ENCODE peak calls at places on chromosomes 7 and 10, in seven cellular contexts. One of them, this sample, is unnamed.
A peak's percentile ranks its signal among the peaks of the same experiment; 100 is the strongest.

GRCh38 chr7:86926732-86927131 is 132.7 kb downstream of the ELAPOR2 start:
- DNase-seq in left lung: no peak
- DNase-seq in CD8-positive, alpha-beta T cell: no peak
- DNase-seq in HFF-Myc: no peak
- DNase-seq in GM13976: peak; percentile 11
- DNase-seq in fibroblast of mammary gland: peak; percentile 71
- DNase-seq in tibial nerve: peak; percentile 56
- DNase-seq in this sample: peak; percentile 8

GRCh38 chr10:132836832-132837540 is 51.0 kb upstream of the NKX6-2 start:
- DNase-seq in left lung: no peak
- DNase-seq in CD8-positive, alpha-beta T cell: peak; percentile 9
- DNase-seq in HFF-Myc: no peak
- DNase-seq in GM13976: peak; percentile 89
- DNase-seq in fibroblast of mammary gland: peak; percentile 23
- DNase-seq in tibial nerve: no peak
- DNase-seq in this sample: peak; percentile 59

GRCh38 chr7:105877736-105878135 is 1.3 kb upstream of the ATXN7L1 start:
- DNase-seq in left lung: no peak
- DNase-seq in CD8-positive, alpha-beta T cell: no peak
- DNase-seq in HFF-Myc: no peak
- DNase-seq in GM13976: no peak
- DNase-seq in fibroblast of mammary gland: peak; percentile 22
- DNase-seq in tibial nerve: no peak
- DNase-seq in this sample: no peak

GRCh38 chr7:32479574-32480200 is 10.5 kb downstream of the LSM5 start:
- DNase-seq in left lung: no peak
- DNase-seq in CD8-positive, alpha-beta T cell: no peak
- DNase-seq in HFF-Myc: no peak
- DNase-seq in GM13976: peak; percentile 52
- DNase-seq in fibroblast of mammary gland: peak; percentile 66
- DNase-seq in tibial nerve: no peak
- DNase-seq in this sample: no peak

GRCh38 chr10:58952162-58952561 is 224.3 kb upstream of the PHYHIPL start:
- DNase-seq in left lung: no peak
- DNase-seq in CD8-positive, alpha-beta T cell: no peak
- DNase-seq in HFF-Myc: peak; percentile 3
- DNase-seq in GM13976: no peak
- DNase-seq in fibroblast of mammary gland: peak; percentile 65
- DNase-seq in tibial nerve: peak; percentile 33
- DNase-seq in this sample: no peak

GRCh38 chr10:83012866-83013265 is 1126.4 kb upstream of the GHITM start:
- DNase-seq in left lung: no peak
- DNase-seq in CD8-positive, alpha-beta T cell: no peak
- DNase-seq in HFF-Myc: peak; percentile 11
- DNase-seq in GM13976: no peak
- DNase-seq in fibroblast of mammary gland: no peak
- DNase-seq in tibial nerve: no peak
- DNase-seq in this sample: no peak

GRCh38 chr10:100654835-100655759 is 90.3 kb upstream of the PAX2 start:
- DNase-seq in left lung: no peak
- DNase-seq in CD8-positive, alpha-beta T cell: no peak
- DNase-seq in HFF-Myc: no peak
- DNase-seq in GM13976: no peak
- DNase-seq in fibroblast of mammary gland: no peak
- DNase-seq in tibial nerve: no peak
- DNase-seq in this sample: no peak

GRCh38 chr10:82691211-82691610 is 816.2 kb downstream of the NRG3 start:
- DNase-seq in left lung: no peak
- DNase-seq in CD8-positive, alpha-beta T cell: no peak
- DNase-seq in HFF-Myc: no peak
- DNase-seq in GM13976: no peak
- DNase-seq in fibroblast of mammary gland: no peak
- DNase-seq in tibial nerve: no peak
- DNase-seq in this sample: no peak

GRCh38 chr7:150851497-150852370 is 583 bp upstream of the AOC1 start:
- DNase-seq in left lung: no peak
- DNase-seq in CD8-positive, alpha-beta T cell: no peak
- DNase-seq in HFF-Myc: no peak
- DNase-seq in GM13976: no peak
- DNase-seq in fibroblast of mammary gland: no peak
- DNase-seq in tibial nerve: no peak
- DNase-seq in this sample: no peak

GRCh38 chr7:16961650-16962049 is 79.9 kb upstream of the AGR3 start:
- DNase-seq in left lung: no peak
- DNase-seq in CD8-positive, alpha-beta T cell: no peak
- DNase-seq in HFF-Myc: peak; percentile 25
- DNase-seq in GM13976: no peak
- DNase-seq in fibroblast of mammary gland: peak; percentile 49
- DNase-seq in tibial nerve: no peak
- DNase-seq in this sample: no peak

GRCh38 chr10:121559321-121559720 is 38.9 kb downstream of the FGFR2 start:
- DNase-seq in left lung: no peak
- DNase-seq in CD8-positive, alpha-beta T cell: no peak
- DNase-seq in HFF-Myc: no peak
- DNase-seq in GM13976: no peak
- DNase-seq in fibroblast of mammary gland: no peak
- DNase-seq in tibial nerve: no peak
- DNase-seq in this sample: no peak

GRCh38 chr7:109635374-109635773 is 1065.7 kb downstream of the DNAJB9 start:
- DNase-seq in left lung: no peak
- DNase-seq in CD8-positive, alpha-beta T cell: no peak
- DNase-seq in HFF-Myc: no peak
- DNase-seq in GM13976: no peak
- DNase-seq in fibroblast of mammary gland: no peak
- DNase-seq in tibial nerve: no peak
- DNase-seq in this sample: no peak

GRCh38 chr7:112594397-112594796 is 113.6 kb downstream of the LSMEM1 start:
- DNase-seq in left lung: no peak
- DNase-seq in CD8-positive, alpha-beta T cell: no peak
- DNase-seq in HFF-Myc: peak; percentile 93
- DNase-seq in GM13976: no peak
- DNase-seq in fibroblast of mammary gland: peak; percentile 78
- DNase-seq in tibial nerve: no peak
- DNase-seq in this sample: no peak

GRCh38 chr10:7090529-7090928 is 320.3 kb downstream of the SFMBT2 start:
- DNase-seq in left lung: no peak
- DNase-seq in CD8-positive, alpha-beta T cell: no peak
- DNase-seq in HFF-Myc: no peak
- DNase-seq in GM13976: no peak
- DNase-seq in fibroblast of mammary gland: peak; percentile 15
- DNase-seq in tibial nerve: peak; percentile 19
- DNase-seq in this sample: no peak

GRCh38 chr7:127504715-127505114 is 80.7 kb downstream of the GCC1 start:
- DNase-seq in left lung: no peak
- DNase-seq in CD8-positive, alpha-beta T cell: peak; percentile 3
- DNase-seq in HFF-Myc: no peak
- DNase-seq in GM13976: peak; percentile 22
- DNase-seq in fibroblast of mammary gland: peak; percentile 23
- DNase-seq in tibial nerve: no peak
- DNase-seq in this sample: no peak

GRCh38 chr7:116258734-116259133 is 48.4 kb downstream of the TES start:
- DNase-seq in left lung: no peak
- DNase-seq in CD8-positive, alpha-beta T cell: no peak
- DNase-seq in HFF-Myc: no peak
- DNase-seq in GM13976: peak; percentile 30
- DNase-seq in fibroblast of mammary gland: peak; percentile 77
- DNase-seq in tibial nerve: no peak
- DNase-seq in this sample: no peak

GRCh38 chr7:94056796-94057207 is 52.6 kb upstream of the BET1 start:
- DNase-seq in left lung: no peak
- DNase-seq in CD8-positive, alpha-beta T cell: no peak
- DNase-seq in HFF-Myc: no peak
- DNase-seq in GM13976: no peak
- DNase-seq in fibroblast of mammary gland: peak; percentile 96
- DNase-seq in tibial nerve: no peak
- DNase-seq in this sample: no peak

GRCh38 chr7:16711730-16712129 is 41.8 kb upstream of the TSPAN13 start:
- DNase-seq in left lung: no peak
- DNase-seq in CD8-positive, alpha-beta T cell: no peak
- DNase-seq in HFF-Myc: no peak
- DNase-seq in GM13976: no peak
- DNase-seq in fibroblast of mammary gland: peak; percentile 73
- DNase-seq in tibial nerve: no peak
- DNase-seq in this sample: no peak

GRCh38 chr10:90226526-90226925 is 525.1 kb downstream of the KIF20B start:
- DNase-seq in left lung: no peak
- DNase-seq in CD8-positive, alpha-beta T cell: no peak
- DNase-seq in HFF-Myc: no peak
- DNase-seq in GM13976: no peak
- DNase-seq in fibroblast of mammary gland: no peak
- DNase-seq in tibial nerve: no peak
- DNase-seq in this sample: no peak

GRCh38 chr10:109977382-109977806 is 30.4 kb upstream of the ADD3 start:
- DNase-seq in left lung: no peak
- DNase-seq in CD8-positive, alpha-beta T cell: no peak
- DNase-seq in HFF-Myc: no peak
- DNase-seq in GM13976: no peak
- DNase-seq in fibroblast of mammary gland: no peak
- DNase-seq in tibial nerve: no peak
- DNase-seq in this sample: no peak

GRCh38 chr10:104122273-104123107 is 519 bp downstream of the SFR1 start:
- DNase-seq in left lung: no peak
- DNase-seq in CD8-positive, alpha-beta T cell: no peak
- DNase-seq in HFF-Myc: no peak
- DNase-seq in GM13976: peak; percentile 14
- DNase-seq in fibroblast of mammary gland: no peak
- DNase-seq in tibial nerve: peak; percentile 29
- DNase-seq in this sample: no peak

GRCh38 chr7:24476227-24476626 is 97.0 kb upstream of the PALS2 start:
- DNase-seq in left lung: no peak
- DNase-seq in CD8-positive, alpha-beta T cell: no peak
- DNase-seq in HFF-Myc: no peak
- DNase-seq in GM13976: no peak
- DNase-seq in fibroblast of mammary gland: no peak
- DNase-seq in tibial nerve: no peak
- DNase-seq in this sample: no peak

GRCh38 chr7:116525913-116526857 is 1.3 kb downstream of the CAV1 start:
- DNase-seq in left lung: peak; percentile 83
- DNase-seq in CD8-positive, alpha-beta T cell: peak; percentile 44
- DNase-seq in HFF-Myc: no peak
- DNase-seq in GM13976: peak; percentile 94
- DNase-seq in fibroblast of mammary gland: peak; percentile 81
- DNase-seq in tibial nerve: peak; percentile 57
- DNase-seq in this sample: peak; percentile 28

GRCh38 chr10:30854656-30855055 is 177.0 kb downstream of the ZNF438 start:
- DNase-seq in left lung: no peak
- DNase-seq in CD8-positive, alpha-beta T cell: no peak
- DNase-seq in HFF-Myc: no peak
- DNase-seq in GM13976: no peak
- DNase-seq in fibroblast of mammary gland: no peak
- DNase-seq in tibial nerve: no peak
- DNase-seq in this sample: no peak
- TF ChIP-seq CTCF in left lung: no peak
- TF ChIP-seq CTCF in CD8-positive, alpha-beta T cell: no peak
- TF ChIP-seq CTCF in HFF-Myc: no peak
- TF ChIP-seq CTCF in GM13976: no peak
- TF ChIP-seq CTCF in fibroblast of mammary gland: no peak
- TF ChIP-seq CTCF in tibial nerve: no peak
- TF ChIP-seq CTCF in this sample: no peak

DNA sequence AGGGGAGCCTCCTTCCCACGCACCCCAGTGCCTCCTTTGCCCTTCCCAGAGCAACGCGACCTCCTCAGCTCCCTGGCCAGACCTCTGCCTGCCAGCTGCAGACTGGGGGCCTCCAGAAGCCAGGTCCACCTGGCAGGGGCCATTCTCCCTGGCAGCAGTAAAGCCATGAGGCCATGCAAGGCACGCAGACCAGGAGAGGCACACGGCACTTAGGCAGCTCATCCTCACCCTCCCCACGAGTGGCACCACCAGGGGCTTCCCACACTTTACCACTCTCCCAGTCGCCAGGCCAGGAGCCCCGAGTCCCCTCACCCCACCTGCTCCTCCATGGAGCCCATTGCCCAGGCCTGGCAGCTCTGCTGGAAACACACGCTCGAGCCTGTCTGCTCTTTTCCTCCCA is 85.4 kb downstream of the PROSER2 start:
- DNase-seq in left lung: no peak
- DNase-seq in CD8-positive, alpha-beta T cell: no peak
- DNase-seq in HFF-Myc: no peak
- DNase-seq in GM13976: no peak
- DNase-seq in fibroblast of mammary gland: no peak
- DNase-seq in tibial nerve: no peak
- DNase-seq in this sample: no peak
- TF ChIP-seq CTCF in left lung: no peak
- TF ChIP-seq CTCF in CD8-positive, alpha-beta T cell: no peak
- TF ChIP-seq CTCF in HFF-Myc: no peak
- TF ChIP-seq CTCF in GM13976: no peak
- TF ChIP-seq CTCF in fibroblast of mammary gland: no peak
- TF ChIP-seq CTCF in tibial nerve: no peak
- TF ChIP-seq CTCF in this sample: no peak

DNA sequence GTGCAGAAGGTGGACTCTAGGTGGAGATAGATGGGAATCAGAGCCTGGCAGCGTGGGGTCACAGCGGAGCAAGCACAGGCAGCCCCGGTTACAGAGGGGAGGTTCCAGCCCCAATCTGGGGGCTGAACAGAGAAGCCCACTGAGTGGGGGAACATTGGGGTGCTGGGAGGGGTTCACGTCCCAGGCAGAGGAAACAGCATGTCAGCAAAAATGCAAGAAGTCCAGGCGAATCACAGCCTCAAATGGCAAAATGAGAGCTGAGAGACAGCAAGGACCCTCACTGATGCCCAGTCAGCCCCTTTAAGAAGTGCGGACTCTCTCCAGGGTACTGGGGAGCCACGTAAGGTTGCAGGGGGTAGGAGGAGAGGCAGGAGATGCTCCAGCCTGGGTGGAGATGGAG is 62.0 kb downstream of the ELFN1 start:
- DNase-seq in left lung: no peak
- DNase-seq in CD8-positive, alpha-beta T cell: no peak
- DNase-seq in HFF-Myc: no peak
- DNase-seq in GM13976: no peak
- DNase-seq in fibroblast of mammary gland: no peak
- DNase-seq in tibial nerve: no peak
- DNase-seq in this sample: no peak
- TF ChIP-seq CTCF in left lung: no peak
- TF ChIP-seq CTCF in CD8-positive, alpha-beta T cell: no peak
- TF ChIP-seq CTCF in HFF-Myc: no peak
- TF ChIP-seq CTCF in GM13976: no peak
- TF ChIP-seq CTCF in fibroblast of mammary gland: no peak
- TF ChIP-seq CTCF in tibial nerve: no peak
- TF ChIP-seq CTCF in this sample: no peak

DNA sequence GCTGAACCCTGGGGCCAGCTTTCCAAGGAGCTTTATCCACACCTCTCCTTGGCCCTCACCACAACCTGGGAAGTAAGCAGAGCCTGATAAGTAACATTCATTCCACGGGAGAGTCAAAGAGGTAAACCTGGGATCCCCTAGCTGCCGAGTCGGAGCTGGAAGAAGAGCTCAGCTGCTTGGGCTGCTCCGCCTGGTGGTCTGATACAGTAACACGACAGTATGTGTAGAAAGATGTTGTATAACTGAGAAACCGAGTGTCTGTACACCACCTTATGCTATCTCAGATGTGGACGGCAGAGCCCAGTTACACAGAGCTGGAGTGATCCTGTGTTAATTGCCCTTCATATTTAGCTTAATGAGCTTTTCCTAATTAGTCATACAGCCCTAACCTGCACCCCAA is 151.3 kb upstream of the KMT2E start:
- DNase-seq in left lung: no peak
- DNase-seq in CD8-positive, alpha-beta T cell: no peak
- DNase-seq in HFF-Myc: no peak
- DNase-seq in GM13976: no peak
- DNase-seq in fibroblast of mammary gland: peak; percentile 11
- DNase-seq in tibial nerve: no peak
- DNase-seq in this sample: no peak
- TF ChIP-seq CTCF in left lung: no peak
- TF ChIP-seq CTCF in CD8-positive, alpha-beta T cell: no peak
- TF ChIP-seq CTCF in HFF-Myc: peak; percentile 26
- TF ChIP-seq CTCF in GM13976: no peak
- TF ChIP-seq CTCF in fibroblast of mammary gland: peak; percentile 39
- TF ChIP-seq CTCF in tibial nerve: no peak
- TF ChIP-seq CTCF in this sample: no peak